ENCODE peak calls at places on chromosome 7, in five cellular contexts. One of them, this sample, is unnamed.

GRCh38 chr7:90669492-90669891 is 73.4 kb downstream of the CDK14 start:
- DNase-seq in adrenal gland: no peak
- DNase-seq in thoracic aorta: no peak
- DNase-seq in epithelial cell of esophagus: no peak
- DNase-seq in Peyer's patch: no peak
- DNase-seq in this sample: no peak

GRCh38 chr7:12281026-12281425 is 69.9 kb downstream of the TMEM106B start:
- DNase-seq in adrenal gland: no peak
- DNase-seq in thoracic aorta: no peak
- DNase-seq in epithelial cell of esophagus: peak; percentile 67
- DNase-seq in Peyer's patch: no peak
- DNase-seq in this sample: no peak

GRCh38 chr7:91033574-91033973 is 230.7 kb upstream of the FZD1 start:
- DNase-seq in adrenal gland: no peak
- DNase-seq in thoracic aorta: no peak
- DNase-seq in epithelial cell of esophagus: no peak
- DNase-seq in Peyer's patch: no peak
- DNase-seq in this sample: no peak

GRCh38 chr7:134318443-134318842 is 1.7 kb upstream of the SLC35B4 start:
- DNase-seq in adrenal gland: no peak
- DNase-seq in thoracic aorta: no peak
- DNase-seq in epithelial cell of esophagus: no peak
- DNase-seq in Peyer's patch: no peak
- DNase-seq in this sample: no peak

GRCh38 chr7:45413419-45413818 is 160.7 kb upstream of the ADCY1 start:
- DNase-seq in adrenal gland: no peak
- DNase-seq in thoracic aorta: no peak
- DNase-seq in epithelial cell of esophagus: no peak
- DNase-seq in Peyer's patch: no peak
- DNase-seq in this sample: no peak

GRCh38 chr7:149772821-149773425 is 465 bp downstream of the ZNF467 start:
- DNase-seq in adrenal gland: peak; percentile 49
- DNase-seq in thoracic aorta: no peak
- DNase-seq in epithelial cell of esophagus: peak; percentile 8
- DNase-seq in Peyer's patch: no peak
- DNase-seq in this sample: no peak

GRCh38 chr7:24827589-24827988 is 70.3 kb upstream of the GSDME start:
- DNase-seq in adrenal gland: no peak
- DNase-seq in thoracic aorta: no peak
- DNase-seq in epithelial cell of esophagus: peak; percentile 52
- DNase-seq in Peyer's patch: no peak
- DNase-seq in this sample: no peak

GRCh38 chr7:142689439-142690168 is 59.7 kb upstream of the PRSS1 start:
- DNase-seq in adrenal gland: no peak
- DNase-seq in thoracic aorta: no peak
- DNase-seq in epithelial cell of esophagus: no peak
- DNase-seq in Peyer's patch: no peak
- DNase-seq in this sample: no peak

GRCh38 chr7:157966490-157966889 is 621.1 kb downstream of the PTPRN2 start:
- DNase-seq in adrenal gland: no peak
- DNase-seq in thoracic aorta: no peak
- DNase-seq in epithelial cell of esophagus: no peak
- DNase-seq in Peyer's patch: no peak
- DNase-seq in this sample: no peak

GRCh38 chr7:41691286-41691966 is 11.5 kb downstream of the INHBA start:
- DNase-seq in adrenal gland: no peak
- DNase-seq in thoracic aorta: no peak
- DNase-seq in epithelial cell of esophagus: no peak
- DNase-seq in Peyer's patch: no peak
- DNase-seq in this sample: no peak

DNA sequence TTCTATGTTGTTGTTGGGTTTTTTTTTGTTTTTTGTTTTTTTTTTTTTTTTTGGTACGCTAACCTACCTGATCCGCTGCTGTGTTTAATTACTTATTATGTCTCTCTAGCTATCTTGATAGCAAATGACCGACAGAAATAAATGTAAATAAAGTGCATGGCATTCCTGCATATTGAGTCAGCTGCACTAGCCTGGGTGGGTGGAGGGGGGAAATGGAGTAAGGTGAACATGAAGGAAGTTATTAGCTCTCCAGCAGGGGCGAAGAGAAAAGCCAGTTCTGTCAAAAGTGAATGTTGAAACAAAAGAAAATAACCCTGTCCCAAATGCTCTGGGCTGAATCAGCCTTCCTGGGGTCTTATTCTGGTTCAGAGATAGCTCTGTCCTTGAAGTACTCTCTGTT is 210.7 kb upstream of the MDFIC start:
- DNase-seq in adrenal gland: no peak
- DNase-seq in thoracic aorta: no peak
- DNase-seq in epithelial cell of esophagus: peak; percentile 11
- DNase-seq in Peyer's patch: no peak
- DNase-seq in this sample: no peak
- TF ChIP-seq CTCF in adrenal gland: no peak
- TF ChIP-seq CTCF in thoracic aorta: no peak
- TF ChIP-seq CTCF in epithelial cell of esophagus: no peak
- TF ChIP-seq CTCF in Peyer's patch: no peak
- TF ChIP-seq CTCF in this sample: no peak

DNA sequence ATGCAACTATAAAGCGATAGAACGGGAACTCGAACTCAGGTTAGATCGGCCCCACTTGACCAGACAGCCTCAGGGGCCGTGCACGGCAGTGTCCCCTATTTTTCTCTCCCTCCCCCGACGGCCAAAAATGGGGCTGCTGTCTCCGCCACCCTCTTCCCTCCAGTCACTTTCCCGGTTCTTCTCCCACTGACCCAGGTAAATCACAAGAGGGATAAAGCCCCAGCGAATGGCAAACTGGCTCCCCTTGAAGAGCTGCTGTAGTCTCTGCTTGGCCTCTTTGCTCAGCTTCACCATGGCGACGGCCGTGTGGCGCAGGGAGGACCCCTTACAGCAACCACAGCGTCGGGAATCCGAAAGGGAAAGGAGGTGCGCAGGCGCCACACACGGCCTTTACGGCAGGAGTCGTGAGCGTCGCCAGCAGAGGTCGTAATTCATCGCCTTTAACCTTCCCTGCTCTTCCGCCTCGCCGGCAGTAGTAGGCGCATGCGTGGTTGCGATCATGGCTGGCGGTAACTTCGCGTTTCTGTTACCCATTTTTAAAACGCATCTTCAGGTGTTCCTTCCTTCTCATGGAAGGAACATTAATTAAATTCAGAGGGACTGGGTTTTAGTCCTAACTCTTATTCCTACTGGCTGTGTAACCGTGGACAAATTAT is at the start of gene TOMM7:
- DNase-seq in adrenal gland: peak; percentile 89
- DNase-seq in thoracic aorta: peak; percentile 21
- DNase-seq in epithelial cell of esophagus: peak; percentile 96
- DNase-seq in Peyer's patch: peak; percentile 95
- DNase-seq in this sample: peak; percentile 88
- TF ChIP-seq CTCF in adrenal gland: peak; percentile 59
- TF ChIP-seq CTCF in thoracic aorta: peak; percentile 54
- TF ChIP-seq CTCF in epithelial cell of esophagus: peak; percentile 46
- TF ChIP-seq CTCF in Peyer's patch: peak; percentile 48
- TF ChIP-seq CTCF in this sample: no peak

GRCh38 chr7:105577251-105577650 is 4.0 kb downstream of the EFCAB10 start:
- DNase-seq in adrenal gland: no peak
- DNase-seq in thoracic aorta: no peak
- DNase-seq in epithelial cell of esophagus: no peak
- DNase-seq in Peyer's patch: no peak
- DNase-seq in this sample: no peak

GRCh38 chr7:105583061-105583460 is 1.8 kb upstream of the EFCAB10 start:
- DNase-seq in adrenal gland: no peak
- DNase-seq in thoracic aorta: no peak
- DNase-seq in epithelial cell of esophagus: no peak
- DNase-seq in Peyer's patch: no peak
- DNase-seq in this sample: no peak

GRCh38 chr7:105581066-105581811 is at the start of gene EFCAB10:
- DNase-seq in adrenal gland: peak; percentile 39
- DNase-seq in thoracic aorta: no peak
- DNase-seq in epithelial cell of esophagus: peak; percentile 63
- DNase-seq in Peyer's patch: peak; percentile 71
- DNase-seq in this sample: peak; percentile 61

GRCh38 chr7:105578496-105578895 is 2.8 kb downstream of the EFCAB10 start:
- DNase-seq in adrenal gland: no peak
- DNase-seq in thoracic aorta: no peak
- DNase-seq in epithelial cell of esophagus: no peak
- DNase-seq in Peyer's patch: no peak
- DNase-seq in this sample: no peak

GRCh38 chr7:105580022-105580740 is 1.1 kb downstream of the EFCAB10 start:
- DNase-seq in adrenal gland: no peak
- DNase-seq in thoracic aorta: no peak
- DNase-seq in epithelial cell of esophagus: peak; percentile 24
- DNase-seq in Peyer's patch: no peak
- DNase-seq in this sample: no peak
- TF ChIP-seq CTCF in adrenal gland: no peak
- TF ChIP-seq CTCF in thoracic aorta: no peak
- TF ChIP-seq CTCF in epithelial cell of esophagus: no peak
- TF ChIP-seq CTCF in Peyer's patch: no peak
- TF ChIP-seq CTCF in this sample: peak; percentile 7

GRCh38 chr7:107128748-107129147 is 40.1 kb upstream of the HBP1 start:
- DNase-seq in adrenal gland: no peak
- DNase-seq in thoracic aorta: no peak
- DNase-seq in epithelial cell of esophagus: no peak
- DNase-seq in Peyer's patch: no peak
- DNase-seq in this sample: no peak

GRCh38 chr7:107133396-107133795 is 35.4 kb upstream of the HBP1 start:
- DNase-seq in adrenal gland: no peak
- DNase-seq in thoracic aorta: no peak
- DNase-seq in epithelial cell of esophagus: no peak
- DNase-seq in Peyer's patch: no peak
- DNase-seq in this sample: no peak

GRCh38 chr7:107125475-107125874 is 43.3 kb upstream of the HBP1 start:
- DNase-seq in adrenal gland: no peak
- DNase-seq in thoracic aorta: no peak
- DNase-seq in epithelial cell of esophagus: no peak
- DNase-seq in Peyer's patch: no peak
- DNase-seq in this sample: no peak

GRCh38 chr7:107128217-107128616 is 40.6 kb upstream of the HBP1 start:
- DNase-seq in adrenal gland: no peak
- DNase-seq in thoracic aorta: no peak
- DNase-seq in epithelial cell of esophagus: no peak
- DNase-seq in Peyer's patch: no peak
- DNase-seq in this sample: no peak

DNA sequence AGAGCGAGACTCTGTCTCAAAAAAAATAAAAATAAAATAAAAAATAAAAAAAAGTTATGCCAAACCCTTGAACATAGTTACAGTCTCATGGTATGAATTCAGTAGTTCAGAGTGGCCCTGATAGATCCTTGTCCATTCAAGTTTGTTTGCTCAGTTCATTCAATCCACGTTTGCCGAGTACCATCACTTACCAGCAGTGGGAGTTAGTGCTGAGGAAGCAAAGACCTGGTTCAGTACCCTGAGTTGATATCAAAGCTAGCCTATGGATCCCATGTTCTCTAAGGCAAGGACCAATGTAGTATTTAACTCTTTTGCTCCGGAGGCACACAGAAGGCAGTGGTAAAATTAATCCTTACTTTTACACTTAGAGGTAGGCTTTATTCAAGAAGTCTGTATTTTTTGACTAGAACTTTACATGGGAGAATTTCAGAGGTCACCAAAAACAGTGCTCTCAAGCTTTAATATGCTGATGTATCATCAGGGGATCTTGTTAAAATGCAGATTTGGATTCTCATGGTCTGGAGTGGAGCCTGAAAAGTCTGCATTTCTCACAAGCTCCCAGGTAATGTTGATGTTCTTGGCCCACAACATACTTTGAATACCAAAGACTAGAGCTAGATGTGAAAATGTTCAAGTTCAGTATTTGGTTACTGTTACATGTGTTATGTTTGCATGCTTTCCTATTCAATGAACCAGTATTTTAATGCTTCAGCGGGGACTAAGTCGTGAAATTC is 38.1 kb upstream of the HBP1 start:
- DNase-seq in adrenal gland: no peak
- DNase-seq in thoracic aorta: no peak
- DNase-seq in epithelial cell of esophagus: no peak
- DNase-seq in Peyer's patch: no peak
- DNase-seq in this sample: no peak
- TF ChIP-seq CTCF in adrenal gland: no peak
- TF ChIP-seq CTCF in thoracic aorta: no peak
- TF ChIP-seq CTCF in epithelial cell of esophagus: peak; percentile 21
- TF ChIP-seq CTCF in Peyer's patch: no peak
- TF ChIP-seq CTCF in this sample: peak; percentile 11

DNA sequence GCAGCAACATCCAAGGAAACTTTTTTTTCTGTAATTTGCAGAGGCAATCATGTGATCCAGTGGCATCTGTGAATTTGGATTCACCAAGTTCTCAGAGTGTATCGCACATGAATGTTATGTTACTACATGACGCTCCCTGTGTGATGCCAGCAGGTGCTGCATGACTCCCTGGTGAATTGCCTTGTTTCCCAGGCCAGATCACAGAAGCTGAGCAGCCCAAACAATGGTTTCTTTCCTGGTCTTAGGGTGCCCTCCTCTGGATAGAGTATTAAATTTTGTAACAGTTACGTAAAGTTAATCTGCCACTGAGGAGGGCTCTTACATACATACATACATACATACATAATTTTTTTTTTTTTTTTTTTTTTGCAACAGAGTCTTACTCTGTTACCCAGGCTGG is 3.6 kb downstream of the ZSCAN21 start:
- DNase-seq in adrenal gland: peak; percentile 60
- DNase-seq in thoracic aorta: no peak
- DNase-seq in epithelial cell of esophagus: peak; percentile 92
- DNase-seq in Peyer's patch: peak; percentile 56
- DNase-seq in this sample: no peak
- TF ChIP-seq CTCF in adrenal gland: peak; percentile 69
- TF ChIP-seq CTCF in thoracic aorta: no peak
- TF ChIP-seq CTCF in epithelial cell of esophagus: peak; percentile 44
- TF ChIP-seq CTCF in Peyer's patch: no peak
- TF ChIP-seq CTCF in this sample: no peak

DNA sequence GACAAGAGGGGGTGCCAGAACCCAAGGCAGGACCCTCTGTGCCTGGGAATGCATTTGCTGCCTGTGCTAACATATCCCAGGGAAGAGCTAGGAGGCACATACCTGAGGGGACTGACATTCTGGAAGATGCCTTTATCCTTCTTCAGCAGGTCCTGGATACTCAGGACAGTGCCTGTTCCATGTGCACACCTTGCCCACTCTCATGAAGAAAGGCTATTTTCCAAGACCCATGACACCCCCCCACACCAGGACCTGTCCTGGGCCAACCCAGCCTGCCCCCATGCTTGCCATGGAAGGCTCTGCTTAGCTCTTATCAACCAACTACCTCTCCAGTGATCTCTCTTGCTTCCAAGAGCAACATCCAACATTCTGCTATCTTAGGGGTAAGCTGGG is 67.2 kb upstream of the CAMK2B start:
- DNase-seq in adrenal gland: peak; percentile 5
- DNase-seq in thoracic aorta: no peak
- DNase-seq in epithelial cell of esophagus: no peak
- DNase-seq in Peyer's patch: no peak
- DNase-seq in this sample: no peak
- TF ChIP-seq CTCF in adrenal gland: no peak
- TF ChIP-seq CTCF in thoracic aorta: no peak
- TF ChIP-seq CTCF in epithelial cell of esophagus: no peak
- TF ChIP-seq CTCF in Peyer's patch: no peak
- TF ChIP-seq CTCF in this sample: no peak